ENCODE peak calls at places on chromosomes 11 and 22, in seven cellular contexts. M, N, S, A, Q, L and X are unnamed samples.

GRCh38 chr11:66561178-66561974 is 7.0 kb downstream of the CTSF start:
- DNase-seq in N (no peak), A (no peak), L (no peak), S (no peak), Q (no peak), M (no peak), X (no peak)

GRCh38 chr11:45670386-45671135 is 5.1 kb upstream of the CHST1 start:
- DNase-seq in Q (no peak), M (no peak), N (peak), L (no peak), A (no peak), S (no peak), X (no peak)

GRCh38 chr11:119668685-119669084 is 60.3 kb downstream of the NECTIN1 start:
- DNase-seq in S (no peak), N (no peak), A (no peak), L (no peak), Q (no peak), M (no peak), X (no peak)

GRCh38 chr11:68687986-68688385 is 3.6 kb downstream of the GAL start:
- DNase-seq in N (peak), A (no peak), M (no peak), S (no peak), Q (no peak), L (no peak), X (no peak)

GRCh38 chr11:5705688-5706087 is 16.1 kb downstream of the TRIM22 start:
- DNase-seq in Q (no peak), A (no peak), S (no peak), M (no peak), N (no peak), L (no peak), X (no peak)

GRCh38 chr22:36166086-36166485 is 5.5 kb upstream of the APOL3 start:
- DNase-seq in M (no peak), A (no peak), Q (no peak), S (no peak), N (no peak), L (no peak), X (no peak)

GRCh38 chr11:123300874-123301695 is 106.0 kb upstream of the CLMP start:
- DNase-seq in S (peak), L (no peak), A (no peak), M (no peak), N (no peak), Q (no peak), X (no peak)

GRCh38 chr11:65150513-65151271 is 16.4 kb upstream of the SYVN1 start:
- DNase-seq in S (no peak), Q (peak), L (peak), M (no peak), A (peak), N (peak), X (peak)

GRCh38 chr11:44763111-44763820 is 36.5 kb downstream of the TSPAN18 start:
- DNase-seq in S (no peak), A (no peak), N (no peak), M (no peak), L (no peak), Q (no peak), X (peak)

GRCh38 chr11:35622070-35622469 is 3.8 kb downstream of the FJX1 start:
- DNase-seq in Q (no peak), N (no peak), L (no peak), M (peak), S (no peak), A (no peak), X (no peak)

GRCh38 chr11:47057374-47057773 is 119.3 kb downstream of the ARFGAP2 start:
- DNase-seq in N (no peak), Q (no peak), L (no peak), M (peak), A (no peak), S (no peak), X (no peak)

GRCh38 chr11:72814831-72815618 is 814 bp downstream of the ATG16L2 start:
- DNase-seq in L (no peak), Q (no peak), A (peak), N (no peak), S (peak), M (peak), X (no peak)

GRCh38 chr22:49983148-49984042 is 22.8 kb downstream of the PIM3 start:
- DNase-seq in Q (no peak), N (peak), A (no peak), M (peak), S (peak), L (no peak), X (peak)

GRCh38 chr11:6606471-6607189 is 3.1 kb downstream of the ILK start:
- DNase-seq in N (peak), L (peak), S (peak), M (peak), A (peak), Q (peak), X (peak)

GRCh38 chr11:85810871-85811611 is at the start of gene SYTL2:
- DNase-seq in S (peak), N (peak), M (peak), L (peak), A (peak), Q (peak), X (peak)

GRCh38 chr11:2302844-2303626 is 1.2 kb downstream of the TSPAN32 start:
- DNase-seq in M (no peak), L (no peak), A (no peak), N (no peak), S (peak), Q (peak), X (no peak)

GRCh38 chr11:118658372-118659313 is 20.8 kb downstream of the TREH start:
- DNase-seq in L (no peak), A (no peak), M (no peak), N (peak), Q (no peak), S (no peak), X (no peak)

GRCh38 chr11:63012450-63013238 is 3.0 kb downstream of the SLC22A8 start:
- DNase-seq in A (no peak), L (no peak), S (no peak), Q (no peak), N (no peak), M (no peak), X (no peak)

GRCh38 chr11:88320149-88320559 is 17.4 kb downstream of the CTSC start:
- DNase-seq in S (no peak), M (no peak), A (no peak), N (no peak), Q (no peak), L (no peak), X (no peak)

GRCh38 chr11:85666687-85667086 is 1.8 kb upstream of the CREBZF start:
- DNase-seq in N (no peak), L (no peak), M (no peak), S (no peak), Q (no peak), A (no peak), X (no peak)

GRCh38 chr11:393219-394033 is 583 bp upstream of the PKP3 start:
- DNase-seq in Q (no peak), N (no peak), S (no peak), M (no peak), A (no peak), L (no peak), X (no peak)

GRCh38 chr11:11119917-11120316 is 233.1 kb downstream of the CSNK2A3 start:
- DNase-seq in M (no peak), L (no peak), N (no peak), Q (no peak), A (no peak), S (no peak), X (no peak)

GRCh38 chr11:64294665-64295289 is 3.7 kb downstream of the KCNK4 start:
- DNase-seq in Q (no peak), A (no peak), S (no peak), L (no peak), N (no peak), M (peak), X (no peak)

GRCh38 chr11:114340311-114341131 is 44.3 kb downstream of the NNMT start:
- DNase-seq in S (peak), N (peak), M (peak), L (peak), A (peak), Q (peak), X (peak)

GRCh38 chr11:47299078-47299477 is 29.1 kb downstream of the MADD start:
- DNase-seq in M (no peak), L (no peak), Q (no peak), S (no peak), N (no peak), A (no peak), X (no peak)

GRCh38 chr11:47858169-47858543 is 10.0 kb upstream of the NUP160 start:
- DNase-seq in L (no peak), M (no peak), N (no peak), Q (no peak), S (no peak), A (no peak), X (no peak)

GRCh38 chr11:536841-537621 is at the start of gene LRRC56:
- DNase-seq in A (peak), M (peak), S (peak), Q (peak), N (peak), L (no peak), X (peak)

GRCh38 chr22:42296883-42297282 is 26.4 kb upstream of the TCF20 start:
- DNase-seq in N (no peak), L (no peak), A (no peak), S (no peak), M (no peak), Q (no peak), X (no peak)

GRCh38 chr22:30763815-30764686 is 69.4 kb downstream of the OSBP2 start:
- DNase-seq in M (peak), N (no peak), S (peak), L (peak), A (peak), Q (no peak), X (peak)

GRCh38 chr11:69316941-69317340 is 23.0 kb downstream of the MYEOV start:
- DNase-seq in Q (no peak), M (no peak), N (peak), A (no peak), S (no peak), L (no peak), X (no peak)

GRCh38 chr11:36123353-36124220 is 165.6 kb downstream of the COMMD9 start:
- DNase-seq in L (peak), A (no peak), Q (no peak), M (no peak), S (no peak), N (no peak), X (no peak)